ENCODE peak calls at places on chromosomes 12 and 14, in seven cellular contexts. U, H, F, W, N, L and J are unnamed samples.

GRCh38 chr14:104130974-104131651 is 7.3 kb upstream of the KIF26A start:
- DNase-seq in U (no peak), H (no peak), F (peak; percentile 41), W (peak; percentile 44), N (peak; percentile 45), L (peak; percentile 82), J (peak; percentile 39)

GRCh38 chr12:103503546-103504480 is 8.0 kb upstream of the C12orf42 start:
- DNase-seq in U (no peak), H (peak; percentile 25), F (no peak), W (no peak), N (no peak), L (peak; percentile 61), J (no peak)

GRCh38 chr12:77667101-77667500 is 163.6 kb upstream of the NAV3 start:
- DNase-seq in U (peak; percentile 95), H (no peak), F (no peak), W (no peak), N (no peak), L (no peak), J (no peak)

GRCh38 chr14:55430024-55430690 is 10.3 kb downstream of the TBPL2 start:
- DNase-seq in U (no peak), H (no peak), F (peak; percentile 51), W (peak; percentile 55), N (no peak), L (no peak), J (no peak)

GRCh38 chr12:101875112-101875961 is 2.0 kb upstream of the DRAM1 start:
- DNase-seq in U (no peak), H (no peak), F (no peak), W (no peak), N (no peak), L (no peak), J (no peak)

GRCh38 chr12:64923536-64923935 is 99.1 kb downstream of the TBC1D30 start:
- DNase-seq in U (no peak), H (no peak), F (no peak), W (no peak), N (no peak), L (no peak), J (no peak)

GRCh38 chr12:68647507-68647906 is 36.8 kb downstream of the RAP1B start:
- DNase-seq in U (no peak), H (no peak), F (no peak), W (no peak), N (no peak), L (no peak), J (no peak)

GRCh38 chr12:67042697-67043131 is 226.4 kb upstream of the CAND1 start:
- DNase-seq in U (no peak), H (no peak), F (peak; percentile 58), W (no peak), N (no peak), L (no peak), J (no peak)

GRCh38 chr14:101248056-101248725 is 313.1 kb upstream of the DIO3 start:
- DNase-seq in U (no peak), H (no peak), F (no peak), W (no peak), N (no peak), L (no peak), J (no peak)

GRCh38 chr12:17148706-17149105 is 542.7 kb upstream of the LMO3 start:
- DNase-seq in U (no peak), H (no peak), F (no peak), W (no peak), N (no peak), L (no peak), J (no peak)

GRCh38 chr12:13981296-13981962 is at the start of gene GRIN2B:
- DNase-seq in U (no peak), H (no peak), F (no peak), W (no peak), N (peak; percentile 24), L (no peak), J (no peak)

GRCh38 chr12:25071366-25071765 is 122.5 kb upstream of the BCAT1 start:
- DNase-seq in U (no peak), H (no peak), F (no peak), W (no peak), N (no peak), L (no peak), J (peak; percentile 4)

GRCh38 chr14:70972107-70972976 is 65.1 kb downstream of the PCNX1 start:
- DNase-seq in U (peak; percentile 57), H (peak; percentile 10), F (peak; percentile 63), W (peak; percentile 46), N (peak; percentile 46), L (peak; percentile 92), J (peak; percentile 84)

GRCh38 chr14:89625208-89625987 is 208.4 kb upstream of the FOXN3 start:
- DNase-seq in U (no peak), H (no peak), F (peak; percentile 79), W (peak; percentile 85), N (peak; percentile 18), L (no peak), J (peak; percentile 32)

GRCh38 chr14:72855913-72856312 is 38.0 kb downstream of the DPF3 start:
- DNase-seq in U (no peak), H (no peak), F (no peak), W (no peak), N (no peak), L (no peak), J (no peak)

GRCh38 chr14:96989293-96989692 is 192.1 kb downstream of the VRK1 start:
- DNase-seq in U (no peak), H (no peak), F (no peak), W (no peak), N (no peak), L (no peak), J (peak; percentile 64)

GRCh38 chr12:64177001-64177400 is 45.1 kb downstream of the KICS2 start:
- DNase-seq in U (no peak), H (no peak), F (no peak), W (no peak), N (no peak), L (no peak), J (no peak)

GRCh38 chr14:91332448-91333059 is 85.1 kb downstream of the CCDC88C start:
- DNase-seq in U (no peak), H (no peak), F (no peak), W (no peak), N (no peak), L (peak; percentile 60), J (no peak)

GRCh38 chr12:1117970-1118563 is 127.0 kb downstream of the ERC1 start:
- DNase-seq in U (peak; percentile 41), H (no peak), F (peak; percentile 70), W (peak; percentile 15), N (no peak), L (peak; percentile 87), J (peak; percentile 38)

GRCh38 chr14:102939820-102940561 is 17.5 kb downstream of the AMN start:
- DNase-seq in U (no peak), H (no peak), F (no peak), W (no peak), N (no peak), L (peak; percentile 89), J (no peak)

GRCh38 chr12:57632898-57633825 is at the start of gene B4GALNT1:
- DNase-seq in U (no peak), H (peak; percentile 76), F (peak; percentile 55), W (no peak), N (peak; percentile 57), L (peak; percentile 68), J (peak; percentile 63)

GRCh38 chr14:59787045-59787674 is 83.4 kb downstream of the RTN1 start:
- DNase-seq in U (peak; percentile 7), H (no peak), F (no peak), W (no peak), N (no peak), L (no peak), J (no peak)

GRCh38 chr12:85575115-85576096 is 260.8 kb downstream of the RASSF9 start:
- DNase-seq in U (peak; percentile 10), H (peak; percentile 11), F (peak; percentile 49), W (peak; percentile 24), N (no peak), L (peak; percentile 53), J (peak; percentile 5)

GRCh38 chr12:63068857-63069442 is 82.1 kb downstream of the AVPR1A start:
- DNase-seq in U (peak; percentile 41), H (no peak), F (peak; percentile 46), W (no peak), N (no peak), L (no peak), J (peak; percentile 34)

GRCh38 chr12:104825408-104825807 is 132.7 kb downstream of the SLC41A2 start:
- DNase-seq in U (no peak), H (no peak), F (no peak), W (no peak), N (no peak), L (no peak), J (no peak)

GRCh38 chr14:39762576-39763401 is 330.6 kb upstream of the FBXO33 start:
- DNase-seq in U (no peak), H (no peak), F (no peak), W (no peak), N (no peak), L (no peak), J (no peak)

GRCh38 chr12:16347391-16348298 is at the start of gene MGST1:
- DNase-seq in U (peak; percentile 7), H (peak; percentile 19), F (peak; percentile 71), W (peak; percentile 69), N (no peak), L (peak; percentile 79), J (peak; percentile 14)

GRCh38 chr12:48349471-48349870 is 1.2 kb downstream of the ZNF641 start:
- DNase-seq in U (no peak), H (no peak), F (no peak), W (no peak), N (no peak), L (no peak), J (peak; percentile 13)

GRCh38 chr14:80587096-80587724 is 354.3 kb downstream of the CEP128 start:
- DNase-seq in U (no peak), H (peak; percentile 6), F (peak; percentile 26), W (no peak), N (no peak), L (no peak), J (peak; percentile 11)

GRCh38 chr14:54730156-54730961 is 163.4 kb downstream of the SAMD4A start:
- DNase-seq in U (no peak), H (peak; percentile 23), F (no peak), W (no peak), N (no peak), L (no peak), J (no peak)

GRCh38 chr12:116673713-116674112 is 64.2 kb downstream of the SPRING1 start:
- DNase-seq in U (no peak), H (no peak), F (no peak), W (no peak), N (no peak), L (no peak), J (no peak)

GRCh38 chr12:57719777-57720605 is 18.6 kb downstream of the AGAP2 start:
- DNase-seq in U (no peak), H (peak; percentile 8), F (no peak), W (no peak), N (no peak), L (no peak), J (no peak)

GRCh38 chr12:119682635-119683340 is 14.9 kb downstream of the PRKAB1 start:
- DNase-seq in U (no peak), H (no peak), F (no peak), W (no peak), N (no peak), L (no peak), J (no peak)

GRCh38 chr14:32303865-32304264 is 25.2 kb upstream of the AKAP6 start:
- DNase-seq in U (no peak), H (no peak), F (no peak), W (no peak), N (no peak), L (no peak), J (no peak)

GRCh38 chr14:72603639-72604038 is 290.3 kb downstream of the DPF3 start:
- DNase-seq in U (no peak), H (no peak), F (no peak), W (no peak), N (no peak), L (no peak), J (no peak)

GRCh38 chr12:54522213-54522612 is 24.7 kb downstream of the NCKAP1L start:
- DNase-seq in U (no peak), H (no peak), F (no peak), W (no peak), N (no peak), L (no peak), J (no peak)

GRCh38 chr14:69332782-69333395 is 65.2 kb downstream of the ERH start:
- DNase-seq in U (no peak), H (no peak), F (no peak), W (no peak), N (no peak), L (no peak), J (no peak)

GRCh38 chr14:36301159-36301558 is 19.3 kb downstream of the MBIP start:
- DNase-seq in U (no peak), H (no peak), F (no peak), W (no peak), N (no peak), L (peak; percentile 38), J (no peak)